ENCODE peak calls at places on chromosome 9, in seven cellular contexts. One of them, this sample, is unnamed.

GRCh38 chr9:136329211-136329627 is 1.9 kb downstream of the GPSM1 start:
- DNase-seq in epithelial cell of esophagus: no peak
- DNase-seq in CD8-positive, alpha-beta T cell: no peak
- DNase-seq in ovary: no peak
- DNase-seq in neural crest cell: no peak
- DNase-seq in hepatocyte: no peak
- DNase-seq in GM12865: no peak
- DNase-seq in this sample: no peak

GRCh38 chr9:29850664-29851063 is 2277.4 kb upstream of the C9orf72 start:
- DNase-seq in GM12865: no peak
- DNase-seq in hepatocyte: no peak
- DNase-seq in epithelial cell of esophagus: no peak
- DNase-seq in ovary: no peak
- DNase-seq in CD8-positive, alpha-beta T cell: no peak
- DNase-seq in neural crest cell: no peak
- DNase-seq in this sample: no peak

GRCh38 chr9:2087500-2088313 is 72.6 kb downstream of the SMARCA2 start:
- DNase-seq in ovary: no peak
- DNase-seq in CD8-positive, alpha-beta T cell: no peak
- DNase-seq in neural crest cell: no peak
- DNase-seq in GM12865: peak
- DNase-seq in epithelial cell of esophagus: peak
- DNase-seq in hepatocyte: peak
- DNase-seq in this sample: no peak

GRCh38 chr9:98708933-98709911 is at the start of gene GABBR2:
- DNase-seq in hepatocyte: peak
- DNase-seq in neural crest cell: peak
- DNase-seq in epithelial cell of esophagus: no peak
- DNase-seq in GM12865: no peak
- DNase-seq in CD8-positive, alpha-beta T cell: no peak
- DNase-seq in ovary: no peak
- DNase-seq in this sample: no peak

GRCh38 chr9:25177858-25178257 is 500.4 kb downstream of the TUSC1 start:
- DNase-seq in hepatocyte: no peak
- DNase-seq in epithelial cell of esophagus: no peak
- DNase-seq in neural crest cell: no peak
- DNase-seq in ovary: no peak
- DNase-seq in GM12865: no peak
- DNase-seq in CD8-positive, alpha-beta T cell: no peak
- DNase-seq in this sample: no peak

GRCh38 chr9:122116448-122117173 is 23.5 kb upstream of the TTLL11 start:
- DNase-seq in epithelial cell of esophagus: no peak
- DNase-seq in neural crest cell: no peak
- DNase-seq in GM12865: no peak
- DNase-seq in CD8-positive, alpha-beta T cell: no peak
- DNase-seq in ovary: no peak
- DNase-seq in hepatocyte: no peak
- DNase-seq in this sample: no peak

GRCh38 chr9:136019041-136019680 is 58.0 kb upstream of the UBAC1 start:
- DNase-seq in GM12865: no peak
- DNase-seq in epithelial cell of esophagus: no peak
- DNase-seq in neural crest cell: no peak
- DNase-seq in ovary: peak
- DNase-seq in hepatocyte: no peak
- DNase-seq in CD8-positive, alpha-beta T cell: no peak
- DNase-seq in this sample: no peak

GRCh38 chr9:121498487-121499176 is 1.0 kb downstream of the GGTA1 start:
- DNase-seq in hepatocyte: peak
- DNase-seq in neural crest cell: no peak
- DNase-seq in epithelial cell of esophagus: peak
- DNase-seq in CD8-positive, alpha-beta T cell: no peak
- DNase-seq in ovary: peak
- DNase-seq in GM12865: no peak
- DNase-seq in this sample: no peak

GRCh38 chr9:131179561-131180219 is 54.3 kb downstream of the NUP214 start:
- DNase-seq in neural crest cell: no peak
- DNase-seq in ovary: no peak
- DNase-seq in hepatocyte: no peak
- DNase-seq in epithelial cell of esophagus: peak
- DNase-seq in GM12865: peak
- DNase-seq in CD8-positive, alpha-beta T cell: no peak
- DNase-seq in this sample: no peak

GRCh38 chr9:94864183-94864582 is 137.7 kb downstream of the AOPEP start:
- DNase-seq in epithelial cell of esophagus: no peak
- DNase-seq in GM12865: no peak
- DNase-seq in hepatocyte: no peak
- DNase-seq in CD8-positive, alpha-beta T cell: no peak
- DNase-seq in neural crest cell: no peak
- DNase-seq in ovary: no peak
- DNase-seq in this sample: no peak

GRCh38 chr9:136722969-136723356 is 10.6 kb downstream of the DIPK1B start:
- DNase-seq in GM12865: no peak
- DNase-seq in CD8-positive, alpha-beta T cell: no peak
- DNase-seq in neural crest cell: no peak
- DNase-seq in epithelial cell of esophagus: no peak
- DNase-seq in hepatocyte: no peak
- DNase-seq in ovary: no peak
- DNase-seq in this sample: no peak

GRCh38 chr9:138037140-138037539 is 159.6 kb downstream of the CACNA1B start:
- DNase-seq in GM12865: no peak
- DNase-seq in CD8-positive, alpha-beta T cell: no peak
- DNase-seq in epithelial cell of esophagus: no peak
- DNase-seq in ovary: no peak
- DNase-seq in hepatocyte: no peak
- DNase-seq in neural crest cell: no peak
- DNase-seq in this sample: no peak

GRCh38 chr9:30746589-30746988 is 1637.9 kb upstream of the ACO1 start:
- DNase-seq in GM12865: no peak
- DNase-seq in hepatocyte: no peak
- DNase-seq in CD8-positive, alpha-beta T cell: no peak
- DNase-seq in epithelial cell of esophagus: no peak
- DNase-seq in ovary: no peak
- DNase-seq in neural crest cell: no peak
- DNase-seq in this sample: no peak

GRCh38 chr9:104173020-104173419 is 78.9 kb downstream of the SMC2 start:
- DNase-seq in GM12865: no peak
- DNase-seq in neural crest cell: no peak
- DNase-seq in epithelial cell of esophagus: no peak
- DNase-seq in ovary: no peak
- DNase-seq in CD8-positive, alpha-beta T cell: no peak
- DNase-seq in hepatocyte: no peak
- DNase-seq in this sample: no peak

GRCh38 chr9:134041649-134041962 is 16.3 kb downstream of the BRD3OS start:
- DNase-seq in neural crest cell: no peak
- DNase-seq in epithelial cell of esophagus: no peak
- DNase-seq in GM12865: no peak
- DNase-seq in hepatocyte: no peak
- DNase-seq in ovary: no peak
- DNase-seq in CD8-positive, alpha-beta T cell: no peak
- DNase-seq in this sample: no peak

GRCh38 chr9:21404146-21404545 is 4.8 kb upstream of the IFNA8 start:
- DNase-seq in CD8-positive, alpha-beta T cell: no peak
- DNase-seq in hepatocyte: no peak
- DNase-seq in neural crest cell: no peak
- DNase-seq in epithelial cell of esophagus: no peak
- DNase-seq in GM12865: no peak
- DNase-seq in ovary: no peak
- DNase-seq in this sample: no peak

GRCh38 chr9:21398955-21399489 is 9.9 kb upstream of the IFNA8 start:
- DNase-seq in GM12865: no peak
- DNase-seq in CD8-positive, alpha-beta T cell: no peak
- DNase-seq in ovary: no peak
- DNase-seq in epithelial cell of esophagus: no peak
- DNase-seq in neural crest cell: no peak
- DNase-seq in hepatocyte: no peak
- DNase-seq in this sample: no peak

DNA sequence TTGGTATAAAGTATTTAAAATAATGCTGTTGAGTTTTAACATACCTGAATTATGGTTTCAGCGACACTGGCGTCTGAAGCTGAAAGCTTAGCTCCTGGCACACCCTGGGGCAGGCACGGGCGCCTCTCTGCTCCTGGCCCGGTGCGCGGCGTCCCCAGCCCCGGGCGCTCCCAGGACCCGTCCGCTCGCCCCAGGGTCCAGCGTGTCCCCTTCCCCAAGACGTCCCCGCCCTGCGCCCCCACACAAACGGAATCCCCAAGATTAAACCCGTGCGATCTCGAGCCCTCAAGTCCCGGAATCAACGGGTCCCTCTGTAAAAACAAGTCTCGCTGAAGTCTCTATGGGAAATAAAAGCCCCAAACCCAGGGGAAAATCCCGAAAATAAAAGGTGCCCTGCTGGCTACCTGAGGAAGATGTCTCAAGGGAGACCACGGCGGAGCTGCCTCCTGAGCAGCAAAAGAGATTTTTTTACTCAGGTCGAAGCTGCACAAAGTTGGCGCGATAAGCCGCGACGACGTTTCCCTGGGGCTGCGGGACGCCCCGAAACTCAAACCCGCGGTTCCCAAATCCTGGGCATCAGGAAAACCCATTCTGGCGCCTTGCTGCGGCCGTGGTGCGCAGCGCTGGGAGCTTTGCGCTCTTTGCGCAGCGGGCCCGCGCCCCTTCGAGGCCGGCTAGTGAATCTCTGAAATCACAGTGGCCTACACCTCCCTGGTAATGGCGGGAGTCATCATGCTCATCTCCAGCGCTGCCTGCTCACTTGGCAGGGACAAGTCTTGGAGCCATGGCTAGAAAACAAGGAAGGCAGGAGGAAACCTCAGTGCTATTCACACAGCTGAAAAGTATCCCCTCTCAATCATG is 6.3 kb upstream of the IFNA8 start:
- DNase-seq in neural crest cell: peak
- DNase-seq in ovary: peak
- DNase-seq in CD8-positive, alpha-beta T cell: no peak
- DNase-seq in epithelial cell of esophagus: no peak
- DNase-seq in GM12865: no peak
- DNase-seq in hepatocyte: peak
- DNase-seq in this sample: no peak
- TF ChIP-seq CTCF in neural crest cell: peak
- TF ChIP-seq CTCF in ovary: no peak
- TF ChIP-seq CTCF in CD8-positive, alpha-beta T cell: no peak
- TF ChIP-seq CTCF in epithelial cell of esophagus: no peak
- TF ChIP-seq CTCF in GM12865: no peak
- TF ChIP-seq CTCF in hepatocyte: peak
- TF ChIP-seq CTCF in this sample: no peak

GRCh38 chr9:95910023-95910706 is 34.7 kb downstream of the ERCC6L2 start:
- DNase-seq in CD8-positive, alpha-beta T cell: no peak
- DNase-seq in hepatocyte: no peak
- DNase-seq in epithelial cell of esophagus: peak
- DNase-seq in GM12865: no peak
- DNase-seq in neural crest cell: no peak
- DNase-seq in ovary: no peak
- DNase-seq in this sample: no peak

GRCh38 chr9:95903398-95903797 is 27.9 kb downstream of the ERCC6L2 start:
- DNase-seq in CD8-positive, alpha-beta T cell: no peak
- DNase-seq in GM12865: no peak
- DNase-seq in neural crest cell: no peak
- DNase-seq in ovary: no peak
- DNase-seq in hepatocyte: no peak
- DNase-seq in epithelial cell of esophagus: no peak
- DNase-seq in this sample: no peak

GRCh38 chr9:95912773-95913172 is 37.3 kb downstream of the ERCC6L2 start:
- DNase-seq in hepatocyte: no peak
- DNase-seq in epithelial cell of esophagus: no peak
- DNase-seq in neural crest cell: no peak
- DNase-seq in ovary: no peak
- DNase-seq in CD8-positive, alpha-beta T cell: no peak
- DNase-seq in GM12865: no peak
- DNase-seq in this sample: no peak

GRCh38 chr9:95910770-95911340 is 35.4 kb downstream of the ERCC6L2 start:
- DNase-seq in CD8-positive, alpha-beta T cell: no peak
- DNase-seq in ovary: no peak
- DNase-seq in neural crest cell: no peak
- DNase-seq in hepatocyte: no peak
- DNase-seq in GM12865: no peak
- DNase-seq in epithelial cell of esophagus: no peak
- DNase-seq in this sample: no peak

DNA sequence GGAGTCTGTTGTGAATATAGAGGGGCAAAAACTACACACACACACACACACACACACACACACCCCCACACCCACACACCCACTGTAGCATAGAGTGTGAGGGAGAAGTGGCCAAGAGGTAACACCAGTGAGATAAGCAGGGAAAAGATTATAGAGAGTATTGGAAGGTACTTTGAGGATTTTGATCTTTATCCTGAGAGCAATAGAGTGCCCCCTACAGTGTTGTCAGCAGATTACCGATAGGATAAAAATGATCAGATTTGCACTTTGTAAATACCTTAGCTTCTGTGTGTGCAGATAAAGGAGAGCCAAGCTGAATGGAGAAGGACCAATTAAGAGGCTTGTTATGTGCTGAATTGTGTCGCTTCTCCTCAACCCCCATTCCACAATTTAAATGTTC is 32.3 kb downstream of the ERCC6L2 start:
- DNase-seq in CD8-positive, alpha-beta T cell: no peak
- DNase-seq in epithelial cell of esophagus: no peak
- DNase-seq in hepatocyte: no peak
- DNase-seq in GM12865: no peak
- DNase-seq in neural crest cell: no peak
- DNase-seq in ovary: no peak
- DNase-seq in this sample: no peak
- TF ChIP-seq CTCF in CD8-positive, alpha-beta T cell: peak
- TF ChIP-seq CTCF in epithelial cell of esophagus: peak
- TF ChIP-seq CTCF in hepatocyte: no peak
- TF ChIP-seq CTCF in GM12865: no peak
- TF ChIP-seq CTCF in neural crest cell: peak
- TF ChIP-seq CTCF in ovary: no peak
- TF ChIP-seq CTCF in this sample: no peak

DNA sequence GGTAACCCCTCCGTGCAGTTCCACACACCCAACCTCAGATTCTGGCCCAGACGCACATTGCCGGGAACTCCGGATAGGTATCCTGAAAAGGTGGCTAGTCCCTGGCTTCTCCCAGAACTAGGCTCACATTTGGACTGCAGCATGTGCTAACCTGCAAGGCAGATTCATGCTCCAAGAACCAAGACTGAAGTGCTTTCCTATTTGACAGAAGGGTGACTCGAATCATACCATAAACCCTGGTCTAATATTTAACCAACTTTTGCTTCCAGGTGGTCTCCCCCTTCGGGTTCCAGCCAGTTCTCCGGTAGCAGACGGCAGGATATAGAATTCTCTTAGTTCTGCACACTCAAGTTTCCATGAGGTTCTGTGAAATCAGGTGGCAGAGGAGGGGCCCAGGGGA is 7.7 kb downstream of the PTGES start:
- DNase-seq in CD8-positive, alpha-beta T cell: no peak
- DNase-seq in ovary: no peak
- DNase-seq in epithelial cell of esophagus: peak
- DNase-seq in neural crest cell: no peak
- DNase-seq in hepatocyte: no peak
- DNase-seq in GM12865: no peak
- DNase-seq in this sample: no peak
- TF ChIP-seq CTCF in CD8-positive, alpha-beta T cell: no peak
- TF ChIP-seq CTCF in ovary: no peak
- TF ChIP-seq CTCF in epithelial cell of esophagus: no peak
- TF ChIP-seq CTCF in neural crest cell: no peak
- TF ChIP-seq CTCF in hepatocyte: no peak
- TF ChIP-seq CTCF in GM12865: no peak
- TF ChIP-seq CTCF in this sample: no peak

DNA sequence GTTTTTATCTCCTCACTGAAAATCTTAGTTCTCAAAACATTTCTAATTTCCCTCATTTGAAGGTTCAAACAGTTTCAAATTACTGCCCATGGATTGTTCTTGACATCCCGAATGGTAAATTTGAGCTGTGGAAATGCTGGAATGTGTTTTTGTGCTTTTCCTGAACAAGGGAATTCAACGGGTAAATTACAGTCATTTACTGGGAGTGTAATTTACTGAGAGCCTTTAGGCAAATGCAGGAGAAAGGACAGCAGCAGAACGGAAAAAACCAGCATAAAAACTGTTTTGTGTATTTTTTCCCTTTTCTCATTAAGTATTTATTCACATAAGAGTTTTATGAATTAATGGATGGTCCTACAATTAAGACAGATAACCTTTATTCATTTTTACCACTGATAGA is 139.2 kb downstream of the PBX3 start:
- DNase-seq in epithelial cell of esophagus: no peak
- DNase-seq in hepatocyte: no peak
- DNase-seq in CD8-positive, alpha-beta T cell: no peak
- DNase-seq in GM12865: no peak
- DNase-seq in ovary: no peak
- DNase-seq in neural crest cell: no peak
- DNase-seq in this sample: no peak
- TF ChIP-seq CTCF in epithelial cell of esophagus: no peak
- TF ChIP-seq CTCF in hepatocyte: no peak
- TF ChIP-seq CTCF in CD8-positive, alpha-beta T cell: no peak
- TF ChIP-seq CTCF in GM12865: no peak
- TF ChIP-seq CTCF in ovary: no peak
- TF ChIP-seq CTCF in neural crest cell: no peak
- TF ChIP-seq CTCF in this sample: no peak

This sample was measured in natural killer cell.